ENCODE peak calls at places on chromosome 2, in seven cellular contexts. U is adipocyte; Z is colonic mucosa; P is NCI-H2171 treated with DMSO at 0.1 percent for 48 hours; J is heart right ventricle; F is CD8-positive, alpha-beta memory T cell; N is C1 segment of cervical spinal cord. X is an unnamed sample.

GRCh38 chr2:219059725-219060682 is 717 bp downstream of the IHH start:
- DNase-seq in J (no peak), F (no peak), Z (no peak), P (peak), N (no peak), U (no peak), X (no peak)

GRCh38 chr2:42569883-42570282 is 1.5 kb downstream of the MTA3 start:
- DNase-seq in N (no peak), F (no peak), Z (no peak), U (peak), J (no peak), P (no peak), X (peak)

GRCh38 chr2:42843611-42844010 is 51.2 kb upstream of the HAAO start:
- DNase-seq in Z (no peak), N (no peak), P (no peak), F (no peak), J (no peak), U (no peak), X (peak)

GRCh38 chr2:158493458-158493857 is 36.7 kb downstream of the PKP4 start:
- DNase-seq in P (peak), N (no peak), J (no peak), U (no peak), F (no peak), Z (no peak), X (no peak)

GRCh38 chr2:235513984-235514626 is 20.3 kb downstream of the AGAP1 start:
- DNase-seq in N (no peak), U (no peak), Z (no peak), F (no peak), P (no peak), J (no peak), X (no peak)

GRCh38 chr2:232030229-232030628 is 68.7 kb downstream of the DIS3L2 start:
- DNase-seq in U (no peak), F (no peak), J (no peak), N (no peak), P (no peak), Z (no peak), X (no peak)

GRCh38 chr2:58357521-58357920 is 116.4 kb upstream of the FANCL start:
- DNase-seq in U (no peak), P (no peak), F (no peak), J (no peak), Z (no peak), N (no peak), X (no peak)

GRCh38 chr2:191038241-191038725 is 24.3 kb upstream of the STAT1 start:
- DNase-seq in U (peak), J (no peak), F (peak), Z (no peak), N (no peak), P (no peak), X (no peak)

GRCh38 chr2:224126001-224126400 is 86.9 kb upstream of the SERPINE2 start:
- DNase-seq in Z (no peak), F (no peak), J (peak), N (no peak), P (no peak), U (peak), X (no peak)

GRCh38 chr2:207993141-207993763 is 32.1 kb downstream of the PLEKHM3 start:
- DNase-seq in F (no peak), Z (no peak), J (no peak), P (no peak), U (peak), N (no peak), X (no peak)

GRCh38 chr2:183998797-183999190 is 599.5 kb upstream of the ZNF804A start:
- DNase-seq in J (no peak), Z (no peak), F (no peak), U (peak), P (no peak), N (no peak), X (no peak)

GRCh38 chr2:234958311-234958710 is 6.5 kb downstream of the SH3BP4 start:
- DNase-seq in F (no peak), Z (no peak), P (no peak), J (no peak), N (no peak), U (no peak), X (no peak)

GRCh38 chr2:142190805-142191204 is 60.0 kb upstream of the LRP1B start:
- DNase-seq in F (no peak), U (peak), N (no peak), Z (no peak), P (no peak), J (no peak), X (no peak)